ENCODE peak calls at places on chromosomes 12 and 14, in nine cellular contexts. One of them, this sample, is unnamed.

GRCh38 chr12:23760495-23760894 is 189.0 kb downstream of the SOX5 start:
- DNase-seq in GM13977: no peak
- DNase-seq in HFF-Myc: no peak
- DNase-seq in lung: no peak
- DNase-seq in B cell: no peak
- DNase-seq in left ventricle myocardium inferior: no peak
- DNase-seq in fibroblast of villous mesenchyme: no peak
- DNase-seq in GM06990: no peak
- DNase-seq in esophagus muscularis mucosa: no peak
- DNase-seq in this sample: no peak

GRCh38 chr12:12267801-12268200 is 957 bp upstream of the LRP6 start:
- DNase-seq in HFF-Myc: no peak
- DNase-seq in esophagus muscularis mucosa: no peak
- DNase-seq in GM13977: peak; percentile 28
- DNase-seq in left ventricle myocardium inferior: no peak
- DNase-seq in GM06990: no peak
- DNase-seq in lung: no peak
- DNase-seq in fibroblast of villous mesenchyme: no peak
- DNase-seq in B cell: no peak
- DNase-seq in this sample: peak; percentile 26

GRCh38 chr14:52895000-52895399 is 55.9 kb downstream of the FERMT2 start:
- DNase-seq in GM13977: peak; percentile 8
- DNase-seq in esophagus muscularis mucosa: no peak
- DNase-seq in fibroblast of villous mesenchyme: peak; percentile 45
- DNase-seq in lung: no peak
- DNase-seq in B cell: no peak
- DNase-seq in GM06990: peak; percentile 9
- DNase-seq in HFF-Myc: no peak
- DNase-seq in left ventricle myocardium inferior: no peak
- DNase-seq in this sample: no peak

GRCh38 chr14:24273422-24273998 is 2.1 kb upstream of the RABGGTA start:
- DNase-seq in lung: no peak
- DNase-seq in GM13977: no peak
- DNase-seq in esophagus muscularis mucosa: no peak
- DNase-seq in fibroblast of villous mesenchyme: no peak
- DNase-seq in GM06990: no peak
- DNase-seq in B cell: no peak
- DNase-seq in HFF-Myc: no peak
- DNase-seq in left ventricle myocardium inferior: no peak
- DNase-seq in this sample: no peak

GRCh38 chr12:67674417-67674816 is 25.9 kb downstream of the DYRK2 start:
- DNase-seq in left ventricle myocardium inferior: no peak
- DNase-seq in lung: no peak
- DNase-seq in esophagus muscularis mucosa: no peak
- DNase-seq in GM13977: no peak
- DNase-seq in B cell: no peak
- DNase-seq in fibroblast of villous mesenchyme: no peak
- DNase-seq in HFF-Myc: no peak
- DNase-seq in GM06990: no peak
- DNase-seq in this sample: no peak

GRCh38 chr14:24113801-24114535 is 609 bp upstream of the DCAF11 start:
- DNase-seq in lung: peak; percentile 88
- DNase-seq in esophagus muscularis mucosa: peak; percentile 98
- DNase-seq in fibroblast of villous mesenchyme: peak; percentile 92
- DNase-seq in GM06990: peak; percentile 91
- DNase-seq in left ventricle myocardium inferior: peak; percentile 86
- DNase-seq in GM13977: peak; percentile 81
- DNase-seq in HFF-Myc: peak; percentile 74
- DNase-seq in B cell: peak; percentile 85
- DNase-seq in this sample: peak; percentile 80

GRCh38 chr12:122886851-122887816 is 8.8 kb downstream of the VPS37B start:
- DNase-seq in B cell: peak; percentile 86
- DNase-seq in HFF-Myc: no peak
- DNase-seq in esophagus muscularis mucosa: no peak
- DNase-seq in left ventricle myocardium inferior: no peak
- DNase-seq in GM13977: no peak
- DNase-seq in fibroblast of villous mesenchyme: peak; percentile 74
- DNase-seq in lung: no peak
- DNase-seq in GM06990: peak; percentile 73
- DNase-seq in this sample: peak; percentile 56

GRCh38 chr12:105234197-105234596 is 1.8 kb downstream of the APPL2 start:
- DNase-seq in GM06990: no peak
- DNase-seq in HFF-Myc: no peak
- DNase-seq in B cell: no peak
- DNase-seq in lung: no peak
- DNase-seq in left ventricle myocardium inferior: no peak
- DNase-seq in esophagus muscularis mucosa: no peak
- DNase-seq in fibroblast of villous mesenchyme: no peak
- DNase-seq in GM13977: no peak
- DNase-seq in this sample: no peak

GRCh38 chr12:46774011-46774633 is 51.7 kb downstream of the SLC38A4 start:
- DNase-seq in B cell: no peak
- DNase-seq in GM06990: no peak
- DNase-seq in HFF-Myc: no peak
- DNase-seq in GM13977: no peak
- DNase-seq in lung: no peak
- DNase-seq in esophagus muscularis mucosa: no peak
- DNase-seq in fibroblast of villous mesenchyme: peak; percentile 28
- DNase-seq in left ventricle myocardium inferior: no peak
- DNase-seq in this sample: no peak

GRCh38 chr12:38905480-38906351 is at the start of gene CPNE8:
- DNase-seq in fibroblast of villous mesenchyme: peak; percentile 82
- DNase-seq in B cell: no peak
- DNase-seq in lung: peak; percentile 78
- DNase-seq in esophagus muscularis mucosa: peak; percentile 97
- DNase-seq in GM06990: peak; percentile 85
- DNase-seq in HFF-Myc: no peak
- DNase-seq in GM13977: peak; percentile 74
- DNase-seq in left ventricle myocardium inferior: peak; percentile 86
- DNase-seq in this sample: peak; percentile 83

GRCh38 chr14:90784621-90785270 is 31.5 kb downstream of the TTC7B start:
- DNase-seq in GM06990: no peak
- DNase-seq in lung: no peak
- DNase-seq in HFF-Myc: no peak
- DNase-seq in B cell: no peak
- DNase-seq in fibroblast of villous mesenchyme: no peak
- DNase-seq in left ventricle myocardium inferior: no peak
- DNase-seq in GM13977: no peak
- DNase-seq in esophagus muscularis mucosa: no peak
- DNase-seq in this sample: no peak

GRCh38 chr12:541676-542289 is 82.0 kb downstream of the B4GALNT3 start:
- DNase-seq in lung: no peak
- DNase-seq in GM13977: no peak
- DNase-seq in left ventricle myocardium inferior: no peak
- DNase-seq in HFF-Myc: no peak
- DNase-seq in GM06990: no peak
- DNase-seq in B cell: no peak
- DNase-seq in esophagus muscularis mucosa: no peak
- DNase-seq in fibroblast of villous mesenchyme: no peak
- DNase-seq in this sample: no peak

GRCh38 chr12:124357616-124358015 is 62.7 kb downstream of the RFLNA start:
- DNase-seq in esophagus muscularis mucosa: no peak
- DNase-seq in HFF-Myc: no peak
- DNase-seq in fibroblast of villous mesenchyme: no peak
- DNase-seq in B cell: no peak
- DNase-seq in left ventricle myocardium inferior: no peak
- DNase-seq in lung: no peak
- DNase-seq in GM13977: no peak
- DNase-seq in GM06990: no peak
- DNase-seq in this sample: no peak

GRCh38 chr12:7512528-7512927 is 9.0 kb upstream of the CD163 start:
- DNase-seq in GM13977: no peak
- DNase-seq in GM06990: no peak
- DNase-seq in esophagus muscularis mucosa: no peak
- DNase-seq in fibroblast of villous mesenchyme: peak; percentile 90
- DNase-seq in B cell: no peak
- DNase-seq in left ventricle myocardium inferior: no peak
- DNase-seq in HFF-Myc: peak; percentile 77
- DNase-seq in lung: peak; percentile 29
- DNase-seq in this sample: no peak

GRCh38 chr14:103316723-103317122 is 17.3 kb upstream of the EIF5 start:
- DNase-seq in GM06990: no peak
- DNase-seq in HFF-Myc: no peak
- DNase-seq in fibroblast of villous mesenchyme: no peak
- DNase-seq in left ventricle myocardium inferior: no peak
- DNase-seq in esophagus muscularis mucosa: no peak
- DNase-seq in GM13977: no peak
- DNase-seq in lung: no peak
- DNase-seq in B cell: no peak
- DNase-seq in this sample: no peak

GRCh38 chr14:52873694-52874093 is 77.2 kb downstream of the FERMT2 start:
- DNase-seq in left ventricle myocardium inferior: no peak
- DNase-seq in GM06990: no peak
- DNase-seq in lung: no peak
- DNase-seq in HFF-Myc: no peak
- DNase-seq in esophagus muscularis mucosa: no peak
- DNase-seq in fibroblast of villous mesenchyme: peak; percentile 75
- DNase-seq in B cell: no peak
- DNase-seq in GM13977: no peak
- DNase-seq in this sample: no peak

GRCh38 chr12:27906127-27906500 is 66.4 kb downstream of the PTHLH start:
- DNase-seq in HFF-Myc: no peak
- DNase-seq in left ventricle myocardium inferior: no peak
- DNase-seq in esophagus muscularis mucosa: peak; percentile 83
- DNase-seq in lung: no peak
- DNase-seq in GM13977: no peak
- DNase-seq in fibroblast of villous mesenchyme: no peak
- DNase-seq in B cell: no peak
- DNase-seq in GM06990: no peak
- DNase-seq in this sample: no peak

GRCh38 chr14:102078840-102079699 is 7.8 kb downstream of the HSP90AA1 start:
- DNase-seq in fibroblast of villous mesenchyme: no peak
- DNase-seq in esophagus muscularis mucosa: no peak
- DNase-seq in HFF-Myc: no peak
- DNase-seq in GM06990: no peak
- DNase-seq in B cell: no peak
- DNase-seq in left ventricle myocardium inferior: no peak
- DNase-seq in lung: no peak
- DNase-seq in GM13977: no peak
- DNase-seq in this sample: no peak

GRCh38 chr12:70180140-70180539 is 63.1 kb upstream of the CNOT2 start:
- DNase-seq in HFF-Myc: no peak
- DNase-seq in esophagus muscularis mucosa: no peak
- DNase-seq in GM06990: no peak
- DNase-seq in B cell: no peak
- DNase-seq in GM13977: no peak
- DNase-seq in fibroblast of villous mesenchyme: no peak
- DNase-seq in left ventricle myocardium inferior: no peak
- DNase-seq in lung: no peak
- DNase-seq in this sample: no peak

GRCh38 chr12:23217158-23217557 is 592.2 kb downstream of the ETNK1 start:
- DNase-seq in HFF-Myc: no peak
- DNase-seq in left ventricle myocardium inferior: no peak
- DNase-seq in lung: no peak
- DNase-seq in esophagus muscularis mucosa: no peak
- DNase-seq in GM13977: no peak
- DNase-seq in fibroblast of villous mesenchyme: no peak
- DNase-seq in B cell: no peak
- DNase-seq in GM06990: no peak
- DNase-seq in this sample: no peak

GRCh38 chr14:80584638-80585505 is 356.7 kb downstream of the CEP128 start:
- DNase-seq in esophagus muscularis mucosa: no peak
- DNase-seq in lung: no peak
- DNase-seq in left ventricle myocardium inferior: no peak
- DNase-seq in GM06990: no peak
- DNase-seq in GM13977: no peak
- DNase-seq in fibroblast of villous mesenchyme: no peak
- DNase-seq in HFF-Myc: peak; percentile 9
- DNase-seq in B cell: no peak
- DNase-seq in this sample: no peak

GRCh38 chr12:64522807-64523206 is 70.9 kb downstream of the TBK1 start:
- DNase-seq in esophagus muscularis mucosa: no peak
- DNase-seq in HFF-Myc: no peak
- DNase-seq in lung: no peak
- DNase-seq in B cell: no peak
- DNase-seq in GM06990: no peak
- DNase-seq in fibroblast of villous mesenchyme: no peak
- DNase-seq in GM13977: no peak
- DNase-seq in left ventricle myocardium inferior: no peak
- DNase-seq in this sample: no peak

GRCh38 chr12:72560370-72560769 is 288.2 kb downstream of the TRHDE start:
- DNase-seq in fibroblast of villous mesenchyme: no peak
- DNase-seq in esophagus muscularis mucosa: no peak
- DNase-seq in left ventricle myocardium inferior: no peak
- DNase-seq in lung: no peak
- DNase-seq in HFF-Myc: no peak
- DNase-seq in GM13977: no peak
- DNase-seq in GM06990: no peak
- DNase-seq in B cell: no peak
- DNase-seq in this sample: no peak
- TF ChIP-seq CTCF in fibroblast of villous mesenchyme: no peak
- TF ChIP-seq CTCF in esophagus muscularis mucosa: no peak
- TF ChIP-seq CTCF in left ventricle myocardium inferior: no peak
- TF ChIP-seq CTCF in lung: no peak
- TF ChIP-seq CTCF in HFF-Myc: no peak
- TF ChIP-seq CTCF in GM13977: no peak
- TF ChIP-seq CTCF in GM06990: no peak
- TF ChIP-seq CTCF in B cell: no peak
- TF ChIP-seq CTCF in this sample: no peak

GRCh38 chr14:22265319-22266140 is 323.5 kb downstream of the DAD1 start:
- DNase-seq in HFF-Myc: no peak
- DNase-seq in B cell: no peak
- DNase-seq in lung: no peak
- DNase-seq in esophagus muscularis mucosa: peak; percentile 50
- DNase-seq in fibroblast of villous mesenchyme: peak; percentile 28
- DNase-seq in left ventricle myocardium inferior: no peak
- DNase-seq in GM06990: no peak
- DNase-seq in GM13977: no peak
- DNase-seq in this sample: no peak
- TF ChIP-seq CTCF in HFF-Myc: no peak
- TF ChIP-seq CTCF in B cell: peak; percentile 35
- TF ChIP-seq CTCF in lung: no peak
- TF ChIP-seq CTCF in esophagus muscularis mucosa: no peak
- TF ChIP-seq CTCF in fibroblast of villous mesenchyme: no peak
- TF ChIP-seq CTCF in left ventricle myocardium inferior: no peak
- TF ChIP-seq CTCF in GM06990: peak; percentile 15
- TF ChIP-seq CTCF in GM13977: no peak
- TF ChIP-seq CTCF in this sample: peak; percentile 16

GRCh38 chr12:74021937-74022336 is 515.7 kb upstream of the ATXN7L3B start:
- DNase-seq in B cell: no peak
- DNase-seq in GM13977: peak; percentile 6
- DNase-seq in left ventricle myocardium inferior: peak; percentile 35
- DNase-seq in esophagus muscularis mucosa: no peak
- DNase-seq in GM06990: no peak
- DNase-seq in HFF-Myc: peak; percentile 3
- DNase-seq in fibroblast of villous mesenchyme: peak; percentile 28
- DNase-seq in lung: peak; percentile 40
- DNase-seq in this sample: peak; percentile 29
- TF ChIP-seq CTCF in B cell: no peak
- TF ChIP-seq CTCF in GM13977: peak; percentile 69
- TF ChIP-seq CTCF in left ventricle myocardium inferior: peak; percentile 54
- TF ChIP-seq CTCF in esophagus muscularis mucosa: no peak
- TF ChIP-seq CTCF in GM06990: peak; percentile 78
- TF ChIP-seq CTCF in HFF-Myc: peak; percentile 51
- TF ChIP-seq CTCF in fibroblast of villous mesenchyme: peak; percentile 53
- TF ChIP-seq CTCF in lung: no peak
- TF ChIP-seq CTCF in this sample: peak; percentile 60

DNA sequence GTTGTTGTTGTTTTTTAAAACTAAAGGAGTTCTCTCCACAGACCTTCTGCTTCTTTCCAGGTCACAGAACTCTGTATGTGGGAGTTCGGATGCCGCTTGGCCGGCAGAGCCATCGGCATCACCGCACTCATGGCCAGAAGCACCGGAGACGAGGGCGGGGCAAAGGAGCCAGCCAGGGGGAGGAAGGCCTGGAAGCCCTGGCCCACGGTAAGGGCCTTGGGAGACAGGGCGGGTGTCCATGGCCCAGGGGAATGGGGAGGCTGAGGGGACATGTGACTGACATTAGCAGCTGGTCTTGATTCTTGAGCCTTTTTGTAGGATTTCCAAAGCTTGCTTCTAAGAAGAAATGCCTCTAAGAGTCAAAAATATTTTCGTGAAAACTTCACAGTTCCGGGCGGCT is 26.2 kb downstream of the SLC4A8 start:
- DNase-seq in GM06990: no peak
- DNase-seq in esophagus muscularis mucosa: no peak
- DNase-seq in fibroblast of villous mesenchyme: peak; percentile 44
- DNase-seq in HFF-Myc: no peak
- DNase-seq in lung: no peak
- DNase-seq in B cell: no peak
- DNase-seq in GM13977: no peak
- DNase-seq in left ventricle myocardium inferior: no peak
- DNase-seq in this sample: no peak
- TF ChIP-seq CTCF in GM06990: no peak
- TF ChIP-seq CTCF in esophagus muscularis mucosa: no peak
- TF ChIP-seq CTCF in fibroblast of villous mesenchyme: no peak
- TF ChIP-seq CTCF in HFF-Myc: no peak
- TF ChIP-seq CTCF in lung: no peak
- TF ChIP-seq CTCF in B cell: no peak
- TF ChIP-seq CTCF in GM13977: no peak
- TF ChIP-seq CTCF in left ventricle myocardium inferior: no peak
- TF ChIP-seq CTCF in this sample: no peak

This sample was measured in GM10248.